ENCODE peak calls at places on chromosome 6, in five cellular contexts. P is HT1080, L is cardiac fibroblast, H is NCI-H1105 treated with DMSO at 0.1 percent for 48 hours, A is midbrain. U is an unnamed sample.

GRCh38 chr6:111403388-111403787 is 79.6 kb downstream of the REV3L start:
- DNase-seq in L (no peak), A (no peak), P (no peak), H (no peak), U (no peak)

GRCh38 chr6:144582939-144583613 is 297.9 kb downstream of the UTRN start:
- DNase-seq in L (peak), P (peak), H (peak), A (peak), U (no peak)

GRCh38 chr6:108123516-108123929 is 42.3 kb upstream of the NR2E1 start:
- DNase-seq in H (no peak), L (no peak), A (no peak), P (no peak), U (no peak)

GRCh38 chr6:90226257-90226656 is 70.4 kb downstream of the BACH2 start:
- DNase-seq in A (no peak), L (no peak), H (no peak), P (peak), U (no peak)

GRCh38 chr6:49980898-49981297 is 11.5 kb upstream of the DEFB113 start:
- DNase-seq in L (peak), A (no peak), H (no peak), P (peak), U (no peak)

GRCh38 chr6:6696867-6697531 is 108.5 kb downstream of the LY86 start:
- DNase-seq in H (peak), L (peak), P (peak), A (peak), U (no peak)

GRCh38 chr6:40125680-40126079 is 191.4 kb upstream of the MOCS1 start:
- DNase-seq in A (no peak), P (no peak), L (no peak), H (no peak), U (no peak)

GRCh38 chr6:25945175-25945574 is 14.7 kb upstream of the SLC17A2 start:
- DNase-seq in P (no peak), H (no peak), A (no peak), L (no peak), U (no peak)

GRCh38 chr6:30548375-30548774 is 7.9 kb downstream of the GNL1 start:
- DNase-seq in L (peak), P (peak), A (no peak), H (no peak), U (no peak)

U was measured in uterus.